ENCODE peak calls at places on chromosomes 4 and X, in six cellular contexts. One of them, this sample, is unnamed.

GRCh38 chr4:16418814-16419213 is 192.5 kb upstream of the TAPT1 start:
- DNase-seq in upper lobe of left lung: no peak
- DNase-seq in CD8-positive, alpha-beta memory T cell: no peak
- DNase-seq in right lobe of liver: no peak
- DNase-seq in heart left ventricle: peak; percentile 19
- DNase-seq in endodermal cell: no peak
- DNase-seq in this sample: no peak

GRCh38 chr4:151573945-151574344 is 165.0 kb downstream of the FHIP1A start:
- DNase-seq in upper lobe of left lung: no peak
- DNase-seq in CD8-positive, alpha-beta memory T cell: no peak
- DNase-seq in right lobe of liver: no peak
- DNase-seq in heart left ventricle: no peak
- DNase-seq in endodermal cell: no peak
- DNase-seq in this sample: no peak

GRCh38 chr4:138611721-138612120 is 369.6 kb upstream of the SLC7A11 start:
- DNase-seq in upper lobe of left lung: no peak
- DNase-seq in CD8-positive, alpha-beta memory T cell: no peak
- DNase-seq in right lobe of liver: no peak
- DNase-seq in heart left ventricle: no peak
- DNase-seq in endodermal cell: no peak
- DNase-seq in this sample: no peak

GRCh38 chr4:111274060-111274459 is 651.2 kb upstream of the PITX2 start:
- DNase-seq in upper lobe of left lung: no peak
- DNase-seq in CD8-positive, alpha-beta memory T cell: no peak
- DNase-seq in right lobe of liver: no peak
- DNase-seq in heart left ventricle: no peak
- DNase-seq in endodermal cell: no peak
- DNase-seq in this sample: no peak

GRCh38 chr4:88960576-88960975 is 96.4 kb downstream of the FAM13A start:
- DNase-seq in upper lobe of left lung: no peak
- DNase-seq in CD8-positive, alpha-beta memory T cell: no peak
- DNase-seq in right lobe of liver: no peak
- DNase-seq in heart left ventricle: no peak
- DNase-seq in endodermal cell: no peak
- DNase-seq in this sample: no peak

GRCh38 chrX:54043696-54044125 is 562 bp downstream of the PHF8 start:
- DNase-seq in upper lobe of left lung: peak; percentile 89
- DNase-seq in CD8-positive, alpha-beta memory T cell: peak; percentile 18
- DNase-seq in right lobe of liver: no peak
- DNase-seq in heart left ventricle: peak; percentile 23
- DNase-seq in endodermal cell: peak; percentile 75
- DNase-seq in this sample: no peak

GRCh38 chr4:3315566-3315965 is 22.7 kb downstream of the RGS12 start:
- DNase-seq in upper lobe of left lung: no peak
- DNase-seq in CD8-positive, alpha-beta memory T cell: no peak
- DNase-seq in right lobe of liver: no peak
- DNase-seq in heart left ventricle: no peak
- DNase-seq in endodermal cell: peak; percentile 19
- DNase-seq in this sample: no peak

GRCh38 chr4:24574256-24574655 is 10.1 kb downstream of the DHX15 start:
- DNase-seq in upper lobe of left lung: no peak
- DNase-seq in CD8-positive, alpha-beta memory T cell: no peak
- DNase-seq in right lobe of liver: no peak
- DNase-seq in heart left ventricle: no peak
- DNase-seq in endodermal cell: no peak
- DNase-seq in this sample: no peak

GRCh38 chrX:37812110-37812509 is 32.3 kb downstream of the CYBB start:
- DNase-seq in upper lobe of left lung: no peak
- DNase-seq in CD8-positive, alpha-beta memory T cell: no peak
- DNase-seq in right lobe of liver: no peak
- DNase-seq in heart left ventricle: no peak
- DNase-seq in endodermal cell: no peak
- DNase-seq in this sample: no peak

GRCh38 chr4:99324978-99325377 is 3.8 kb upstream of the ADH1B start:
- DNase-seq in upper lobe of left lung: no peak
- DNase-seq in CD8-positive, alpha-beta memory T cell: no peak
- DNase-seq in right lobe of liver: peak; percentile 45
- DNase-seq in heart left ventricle: peak; percentile 60
- DNase-seq in endodermal cell: no peak
- DNase-seq in this sample: no peak

GRCh38 chr4:22490718-22491330 is 25.0 kb downstream of the ADGRA3 start:
- DNase-seq in upper lobe of left lung: no peak
- DNase-seq in CD8-positive, alpha-beta memory T cell: no peak
- DNase-seq in right lobe of liver: no peak
- DNase-seq in heart left ventricle: no peak
- DNase-seq in endodermal cell: no peak
- DNase-seq in this sample: no peak

GRCh38 chr4:184537269-184538022 is 63.1 kb upstream of the IRF2 start:
- DNase-seq in upper lobe of left lung: peak; percentile 98
- DNase-seq in CD8-positive, alpha-beta memory T cell: peak; percentile 89
- DNase-seq in right lobe of liver: peak; percentile 98
- DNase-seq in heart left ventricle: peak; percentile 98
- DNase-seq in endodermal cell: peak; percentile 98
- DNase-seq in this sample: peak; percentile 90

GRCh38 chr4:184540307-184540706 is 66.0 kb upstream of the IRF2 start:
- DNase-seq in upper lobe of left lung: no peak
- DNase-seq in CD8-positive, alpha-beta memory T cell: no peak
- DNase-seq in right lobe of liver: no peak
- DNase-seq in heart left ventricle: no peak
- DNase-seq in endodermal cell: no peak
- DNase-seq in this sample: no peak

GRCh38 chr4:184536070-184536880 is 61.9 kb upstream of the IRF2 start:
- DNase-seq in upper lobe of left lung: no peak
- DNase-seq in CD8-positive, alpha-beta memory T cell: no peak
- DNase-seq in right lobe of liver: no peak
- DNase-seq in heart left ventricle: no peak
- DNase-seq in endodermal cell: no peak
- DNase-seq in this sample: no peak

GRCh38 chr4:184536881-184537248 is 62.5 kb upstream of the IRF2 start:
- DNase-seq in upper lobe of left lung: no peak
- DNase-seq in CD8-positive, alpha-beta memory T cell: no peak
- DNase-seq in right lobe of liver: no peak
- DNase-seq in heart left ventricle: no peak
- DNase-seq in endodermal cell: peak; percentile 58
- DNase-seq in this sample: no peak

GRCh38 chr4:184538023-184538599 is 63.8 kb upstream of the IRF2 start:
- DNase-seq in upper lobe of left lung: no peak
- DNase-seq in CD8-positive, alpha-beta memory T cell: peak; percentile 20
- DNase-seq in right lobe of liver: peak; percentile 84
- DNase-seq in heart left ventricle: peak; percentile 91
- DNase-seq in endodermal cell: peak; percentile 51
- DNase-seq in this sample: peak; percentile 59
- H3K4me3 ChIP-seq in upper lobe of left lung: peak overlapping the region; percentile 69
- H3K4me3 ChIP-seq in CD8-positive, alpha-beta memory T cell: peak overlapping the region; percentile 89
- H3K4me3 ChIP-seq in right lobe of liver: peak overlapping the region; percentile 80
- H3K4me3 ChIP-seq in heart left ventricle: peak overlapping the region; percentile 66
- H3K4me3 ChIP-seq in endodermal cell: peak overlapping the region; percentile 89
- H3K4me3 ChIP-seq in this sample: peak overlapping the region; percentile 86

DNA sequence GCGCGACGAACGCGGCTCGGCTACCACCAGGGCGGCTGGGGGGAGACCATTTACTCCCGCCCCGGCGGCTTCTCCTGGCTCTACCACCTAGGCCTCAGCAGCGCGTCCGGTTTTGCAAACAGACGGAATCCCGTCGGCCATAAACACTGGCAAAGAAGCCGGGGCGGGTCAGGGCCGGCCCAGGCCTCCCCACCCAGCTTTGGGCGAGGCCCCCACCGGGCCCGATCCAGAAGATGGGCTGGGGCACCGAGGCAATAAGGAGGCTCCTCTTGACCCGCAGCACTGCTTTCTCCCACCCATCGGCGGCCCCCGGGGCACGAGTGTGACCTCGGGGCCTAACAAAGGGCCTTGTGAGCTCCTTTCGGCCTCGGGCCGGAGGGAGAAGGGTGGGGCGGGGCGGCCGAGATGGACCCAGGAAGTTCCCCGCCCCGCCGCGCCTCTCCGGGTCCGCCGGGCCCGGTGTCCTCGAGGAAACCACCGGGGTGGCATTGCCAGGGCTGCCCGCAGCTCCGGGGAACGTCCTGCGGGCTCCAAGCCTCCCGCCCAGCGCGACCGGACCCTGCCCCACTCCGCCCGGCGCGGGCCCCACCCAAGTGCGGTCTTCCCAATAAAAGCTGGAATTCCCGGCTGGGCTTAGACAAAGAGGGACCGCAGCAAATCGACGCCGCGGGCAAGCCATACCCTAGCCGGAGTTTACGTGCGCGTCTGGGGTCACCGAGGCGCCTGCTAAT is 5.9 kb downstream of the BCOR start:
- DNase-seq in upper lobe of left lung: peak; percentile 66
- DNase-seq in CD8-positive, alpha-beta memory T cell: no peak
- DNase-seq in right lobe of liver: peak; percentile 16
- DNase-seq in heart left ventricle: no peak
- DNase-seq in endodermal cell: peak; percentile 85
- DNase-seq in this sample: no peak
- H3K4me1 ChIP-seq in upper lobe of left lung: peaks cover 24% of the 10 kb centered on the region
- H3K4me1 ChIP-seq in CD8-positive, alpha-beta memory T cell: peaks cover 48% of the 10 kb centered on the region
- H3K4me1 ChIP-seq in right lobe of liver: no peaks in the 10 kb centered on the region
- H3K4me1 ChIP-seq in heart left ventricle: peaks cover 11% of the 10 kb centered on the region
- H3K4me1 ChIP-seq in endodermal cell: peaks cover 3% of the 10 kb centered on the region
- H3K4me1 ChIP-seq in this sample: peaks cover 16% of the 10 kb centered on the region

GRCh38 chrX:7115557-7115956 is 32.0 kb upstream of the STS start:
- DNase-seq in upper lobe of left lung: no peak
- DNase-seq in CD8-positive, alpha-beta memory T cell: no peak
- DNase-seq in right lobe of liver: no peak
- DNase-seq in heart left ventricle: no peak
- DNase-seq in endodermal cell: no peak
- DNase-seq in this sample: no peak

GRCh38 chrX:7117587-7117986 is 29.9 kb upstream of the STS start:
- DNase-seq in upper lobe of left lung: no peak
- DNase-seq in CD8-positive, alpha-beta memory T cell: no peak
- DNase-seq in right lobe of liver: no peak
- DNase-seq in heart left ventricle: no peak
- DNase-seq in endodermal cell: peak; percentile 61
- DNase-seq in this sample: no peak

GRCh38 chrX:7120578-7121219 is 26.8 kb upstream of the STS start:
- DNase-seq in upper lobe of left lung: no peak
- DNase-seq in CD8-positive, alpha-beta memory T cell: no peak
- DNase-seq in right lobe of liver: no peak
- DNase-seq in heart left ventricle: no peak
- DNase-seq in endodermal cell: no peak
- DNase-seq in this sample: no peak

GRCh38 chrX:7116081-7116480 is 31.4 kb upstream of the STS start:
- DNase-seq in upper lobe of left lung: no peak
- DNase-seq in CD8-positive, alpha-beta memory T cell: no peak
- DNase-seq in right lobe of liver: no peak
- DNase-seq in heart left ventricle: no peak
- DNase-seq in endodermal cell: no peak
- DNase-seq in this sample: no peak

DNA sequence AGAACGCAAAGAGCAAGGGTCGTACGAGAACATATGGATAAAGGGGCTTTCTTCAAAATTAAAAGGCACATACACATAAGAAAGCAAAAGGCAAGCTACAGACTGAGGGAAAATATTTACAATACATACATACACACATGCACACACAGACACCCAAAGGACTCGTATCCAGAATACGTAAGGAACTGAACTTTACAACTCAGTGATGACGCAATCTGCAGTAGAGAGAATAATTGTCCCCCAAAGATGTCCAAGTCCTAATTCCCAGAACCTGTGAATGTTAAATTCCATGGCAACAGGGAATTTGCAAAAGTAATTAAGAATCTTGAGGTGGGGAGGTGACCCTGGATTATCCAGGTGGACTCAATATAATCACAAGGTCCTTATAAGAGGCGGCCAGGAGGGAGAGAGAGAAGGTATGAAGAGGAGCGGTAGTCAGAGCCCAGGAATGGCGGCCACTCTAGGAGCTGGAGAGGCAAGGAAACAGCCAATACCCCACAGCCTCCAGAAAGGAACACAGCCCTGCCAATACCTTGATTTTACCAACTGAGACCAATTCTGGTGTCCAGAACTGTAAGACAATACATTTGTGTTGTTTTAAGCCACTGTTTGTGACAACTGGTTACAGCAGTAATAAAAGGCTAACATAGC is 27.5 kb upstream of the STS start:
- DNase-seq in upper lobe of left lung: no peak
- DNase-seq in CD8-positive, alpha-beta memory T cell: no peak
- DNase-seq in right lobe of liver: no peak
- DNase-seq in heart left ventricle: no peak
- DNase-seq in endodermal cell: no peak
- DNase-seq in this sample: no peak
- H3K9me3 ChIP-seq in upper lobe of left lung: no peaks in the 10 kb centered on the region
- H3K9me3 ChIP-seq in CD8-positive, alpha-beta memory T cell: no peaks in the 10 kb centered on the region
- H3K9me3 ChIP-seq in right lobe of liver: no peaks in the 10 kb centered on the region
- H3K9me3 ChIP-seq in heart left ventricle: no peaks in the 10 kb centered on the region
- H3K9me3 ChIP-seq in endodermal cell: no peaks in the 10 kb centered on the region
- H3K9me3 ChIP-seq in this sample: no peaks in the 10 kb centered on the region

GRCh38 chr4:1960170-1960825 is 48.5 kb downstream of the NELFA start:
- DNase-seq in upper lobe of left lung: no peak
- DNase-seq in CD8-positive, alpha-beta memory T cell: no peak
- DNase-seq in right lobe of liver: no peak
- DNase-seq in heart left ventricle: no peak
- DNase-seq in endodermal cell: no peak
- DNase-seq in this sample: no peak
- H3K4me3 ChIP-seq in upper lobe of left lung: no peak overlapping the region
- H3K4me3 ChIP-seq in CD8-positive, alpha-beta memory T cell: no peak overlapping the region
- H3K4me3 ChIP-seq in right lobe of liver: no peak overlapping the region
- H3K4me3 ChIP-seq in heart left ventricle: no peak overlapping the region
- H3K4me3 ChIP-seq in endodermal cell: no peak overlapping the region
- H3K4me3 ChIP-seq in this sample: no peak overlapping the region

DNA sequence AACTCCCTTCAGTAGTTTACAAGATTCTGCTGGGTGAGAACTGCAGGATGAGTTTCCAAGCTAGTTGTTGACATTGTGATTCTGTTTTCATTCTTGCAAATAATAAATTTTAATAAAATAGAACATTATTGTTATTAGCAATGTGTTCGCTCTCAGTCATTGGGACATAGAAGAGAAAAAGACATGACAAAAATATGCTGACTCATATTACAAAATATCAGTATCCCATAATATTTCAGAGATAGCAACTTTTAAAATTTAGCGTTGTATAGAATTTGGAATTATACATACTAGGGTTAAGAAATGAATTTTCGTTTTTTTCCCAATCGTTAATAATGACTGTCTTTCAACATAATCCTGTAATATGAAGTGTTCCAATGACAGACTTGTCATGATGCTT is 45.4 kb downstream of the KIT start:
- DNase-seq in upper lobe of left lung: no peak
- DNase-seq in CD8-positive, alpha-beta memory T cell: no peak
- DNase-seq in right lobe of liver: no peak
- DNase-seq in heart left ventricle: no peak
- DNase-seq in endodermal cell: no peak
- DNase-seq in this sample: no peak
- H3K4me1 ChIP-seq in upper lobe of left lung: no peaks in the 10 kb centered on the region
- H3K4me1 ChIP-seq in CD8-positive, alpha-beta memory T cell: no peaks in the 10 kb centered on the region
- H3K4me1 ChIP-seq in right lobe of liver: no peaks in the 10 kb centered on the region
- H3K4me1 ChIP-seq in heart left ventricle: no peaks in the 10 kb centered on the region
- H3K4me1 ChIP-seq in endodermal cell: peaks cover 8% of the 10 kb centered on the region
- H3K4me1 ChIP-seq in this sample: no peaks in the 10 kb centered on the region